ENCODE peak calls at places on chromosomes 6 and 20, in ten cellular contexts. U is hepatocyte; S is transverse colon; N is CD8-positive, alpha-beta memory T cell; J is neuronal stem cell; T is body of pancreas; Z is CD8-positive, alpha-beta T cell; Y is heart left ventricle; O is left ventricle myocardium inferior; D is neural progenitor cell. Q is an unnamed sample.

GRCh38 chr20:62350098-62350628 is 16.9 kb downstream of the LAMA5 start:
- DNase-seq in U (peak; percentile 83), S (peak; percentile 68), N (no peak), J (no peak), T (no peak), Z (no peak), Y (peak; percentile 56), O (no peak), D (no peak), Q (peak; percentile 96)

GRCh38 chr6:45400021-45400420 is 22.3 kb upstream of the SUPT3H start:
- DNase-seq in U (no peak), S (no peak), N (no peak), J (no peak), T (no peak), Z (no peak), Y (no peak), O (no peak), D (no peak), Q (no peak)

GRCh38 chr6:125444234-125444949 is 142.6 kb upstream of the HDDC2 start:
- DNase-seq in U (peak; percentile 9), S (peak; percentile 10), N (no peak), J (no peak), T (no peak), Z (no peak), Y (peak; percentile 81), O (peak; percentile 70), D (no peak), Q (no peak)

GRCh38 chr20:45911486-45912343 is at the start of gene PLTP:
- DNase-seq in U (peak; percentile 77), S (peak; percentile 60), N (peak; percentile 57), J (peak; percentile 78), T (peak; percentile 65), Z (peak; percentile 12), Y (peak; percentile 88), O (peak; percentile 82), D (peak; percentile 89), Q (peak; percentile 60)

GRCh38 chr20:56986931-56987720 is 279.3 kb downstream of the BMP7 start:
- DNase-seq in U (no peak), S (no peak), N (no peak), J (no peak), T (no peak), Z (no peak), Y (no peak), O (no peak), D (no peak), Q (no peak)

GRCh38 chr20:37386505-37387201 is 40.7 kb downstream of the SRC start:
- DNase-seq in U (peak; percentile 5), S (no peak), N (no peak), J (no peak), T (no peak), Z (no peak), Y (no peak), O (no peak), D (no peak), Q (no peak)

GRCh38 chr6:134706806-134707205 is 243.1 kb downstream of the ALDH8A1 start:
- DNase-seq in U (no peak), S (no peak), N (no peak), J (no peak), T (no peak), Z (no peak), Y (no peak), O (no peak), D (no peak), Q (no peak)

GRCh38 chr20:57867807-57868206 is 158.0 kb upstream of the PMEPA1 start:
- DNase-seq in U (no peak), S (no peak), N (no peak), J (no peak), T (no peak), Z (no peak), Y (no peak), O (no peak), D (no peak), Q (no peak)

GRCh38 chr6:133594551-133594950 is 294.4 kb upstream of the TCF21 start:
- DNase-seq in U (no peak), S (no peak), N (no peak), J (no peak), T (no peak), Z (no peak), Y (no peak), O (no peak), D (no peak), Q (no peak)

GRCh38 chr6:40799296-40800020 is 212.3 kb upstream of the LRFN2 start:
- DNase-seq in U (no peak), S (no peak), N (no peak), J (no peak), T (no peak), Z (no peak), Y (no peak), O (no peak), D (no peak), Q (no peak)

GRCh38 chr6:143513410-143513809 is 1.9 kb upstream of the FUCA2 start:
- DNase-seq in U (peak; percentile 26), S (peak; percentile 65), N (no peak), J (no peak), T (no peak), Z (peak; percentile 20), Y (no peak), O (peak; percentile 18), D (peak; percentile 59), Q (peak; percentile 13)

GRCh38 chr6:111718990-111719389 is 113.3 kb upstream of the TRAF3IP2 start:
- DNase-seq in U (no peak), S (no peak), N (no peak), J (no peak), T (no peak), Z (no peak), Y (no peak), O (no peak), D (no peak), Q (no peak)

GRCh38 chr6:111722220-111722731 is 116.6 kb upstream of the TRAF3IP2 start:
- DNase-seq in U (no peak), S (no peak), N (no peak), J (no peak), T (no peak), Z (no peak), Y (no peak), O (no peak), D (no peak), Q (peak; percentile 9)

GRCh38 chr6:111723412-111723970 is 117.8 kb upstream of the TRAF3IP2 start:
- DNase-seq in U (no peak), S (no peak), N (no peak), J (no peak), T (no peak), Z (no peak), Y (no peak), O (no peak), D (no peak), Q (no peak)

GRCh38 chr6:111721677-111722219 is 116.1 kb upstream of the TRAF3IP2 start:
- DNase-seq in U (peak; percentile 25), S (no peak), N (peak; percentile 45), J (no peak), T (peak; percentile 31), Z (peak; percentile 21), Y (no peak), O (no peak), D (peak; percentile 42), Q (no peak)

GRCh38 chr6:111720931-111721496 is 115.3 kb upstream of the TRAF3IP2 start:
- DNase-seq in U (no peak), S (no peak), N (no peak), J (no peak), T (no peak), Z (no peak), Y (no peak), O (no peak), D (no peak), Q (no peak)
- H3K4me1 ChIP-seq in U (peaks cover 5% of the 10 kb centered on the region), S (no peaks in the 10 kb centered on the region), N (peaks cover 69% of the 10 kb centered on the region), J (peaks cover 7% of the 10 kb centered on the region), T (no peaks in the 10 kb centered on the region), Z (peaks cover 42% of the 10 kb centered on the region), Y (no peaks in the 10 kb centered on the region), O (peaks cover 49% of the 10 kb centered on the region), D (peaks cover 14% of the 10 kb centered on the region), Q (no peaks in the 10 kb centered on the region)

GRCh38 chr6:28776269-28777146 is 147.3 kb downstream of the TRIM27 start:
- DNase-seq in U (no peak), S (no peak), N (no peak), J (no peak), T (no peak), Z (no peak), Y (no peak), O (no peak), D (peak; percentile 79), Q (no peak)

GRCh38 chr6:28775405-28776129 is 148.2 kb downstream of the TRIM27 start:
- DNase-seq in U (no peak), S (no peak), N (no peak), J (no peak), T (no peak), Z (no peak), Y (no peak), O (no peak), D (peak; percentile 46), Q (no peak)

GRCh38 chr6:28772480-28773381 is 151.1 kb downstream of the TRIM27 start:
- DNase-seq in U (no peak), S (no peak), N (no peak), J (no peak), T (no peak), Z (no peak), Y (no peak), O (no peak), D (peak; percentile 53), Q (no peak)

GRCh38 chr6:28775052-28775376 is 148.8 kb downstream of the TRIM27 start:
- DNase-seq in U (no peak), S (no peak), N (no peak), J (no peak), T (no peak), Z (no peak), Y (no peak), O (no peak), D (no peak), Q (no peak)

GRCh38 chr6:28774292-28775051 is 149.3 kb downstream of the TRIM27 start:
- DNase-seq in U (no peak), S (no peak), N (no peak), J (no peak), T (no peak), Z (no peak), Y (no peak), O (no peak), D (no peak), Q (no peak)
- H3K27me3 ChIP-seq in U (peaks cover 98% of the 10 kb centered on the region), S (peaks cover 100% of the 10 kb centered on the region), N (peaks cover 88% of the 10 kb centered on the region), J (peaks cover 96% of the 10 kb centered on the region), T (peaks cover 54% of the 10 kb centered on the region), Z (peaks cover 75% of the 10 kb centered on the region), Y (peaks cover 100% of the 10 kb centered on the region), O (peaks cover 100% of the 10 kb centered on the region), D (peaks cover 100% of the 10 kb centered on the region), Q (peaks cover 100% of the 10 kb centered on the region)

GRCh38 chr20:50303573-50304500 is 113.2 kb downstream of the CEBPB start:
- DNase-seq in U (peak; percentile 87), S (peak; percentile 81), N (no peak), J (no peak), T (peak; percentile 68), Z (no peak), Y (peak; percentile 88), O (peak; percentile 85), D (no peak), Q (no peak)
- H3K4me1 ChIP-seq in U (peaks cover 37% of the 10 kb centered on the region), S (peaks cover 27% of the 10 kb centered on the region), N (peaks cover 2% of the 10 kb centered on the region), J (peaks cover 9% of the 10 kb centered on the region), T (peaks cover 35% of the 10 kb centered on the region), Z (no peaks in the 10 kb centered on the region), Y (peaks cover 30% of the 10 kb centered on the region), O (peaks cover 74% of the 10 kb centered on the region), D (peaks cover 2% of the 10 kb centered on the region), Q (peaks cover under 1% of the 10 kb centered on the region)

DNA sequence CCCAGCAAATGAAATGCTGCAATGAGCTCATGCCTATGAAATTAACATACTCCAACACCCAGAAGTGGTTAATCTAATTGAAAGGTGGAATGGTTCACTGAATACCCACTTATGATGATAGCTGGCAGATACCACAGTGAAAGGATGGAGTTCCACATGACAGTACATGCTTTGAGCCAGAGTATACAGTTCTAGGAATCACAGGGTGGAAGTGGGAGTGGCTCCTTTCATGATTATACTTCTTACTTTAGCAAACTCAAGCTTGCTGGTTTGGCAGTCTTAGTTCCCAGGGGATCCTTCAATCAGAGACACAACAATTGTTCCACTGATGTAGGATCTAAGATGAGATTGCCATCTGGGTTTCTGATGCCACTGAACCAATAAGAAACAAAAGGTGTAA is 21.5 kb downstream of the CD164 start:
- DNase-seq in U (no peak), S (no peak), N (no peak), J (no peak), T (no peak), Z (no peak), Y (no peak), O (no peak), D (no peak), Q (no peak)
- H3K27me3 ChIP-seq in U (no peaks in the 10 kb centered on the region), S (no peaks in the 10 kb centered on the region), N (no peaks in the 10 kb centered on the region), J (no peaks in the 10 kb centered on the region), T (no peaks in the 10 kb centered on the region), Z (no peaks in the 10 kb centered on the region), Y (no peaks in the 10 kb centered on the region), O (no peaks in the 10 kb centered on the region), D (no peaks in the 10 kb centered on the region), Q (no peaks in the 10 kb centered on the region)

Q was measured in foreskin keratinocyte.